ENCODE peak calls at places on chromosomes 3 and 15, in nine cellular contexts. D is activated T-cell treated with anti-CD3 and anti-CD28 coated beads, Interleukin-2, amount 50 U/mL, for 4 hours; O is activated naive CD4-positive, alpha-beta T cell treated with anti-CD3 and anti-CD28 coated beads, Interleukin-2, amount 10 ng/mL, durations not matched to agents 7 days and 5 days; R is GM10248; F is NAMALWA; X is NCI-H82; K is neural crest cell; U is Calu3; S is hepatocyte. V is an unnamed sample.

GRCh38 chr3:32603064-32603463 is 32.4 kb upstream of the DYNC1LI1 start:
- DNase-seq in D (no peak), O (no peak), R (no peak), F (no peak), X (peak; percentile 72), K (no peak), U (no peak), S (peak; percentile 35), V (no peak)

GRCh38 chr3:94258851-94259250 is 196.0 kb downstream of the NSUN3 start:
- DNase-seq in D (no peak), O (no peak), R (no peak), F (no peak), X (no peak), K (no peak), U (no peak), S (no peak), V (no peak)

GRCh38 chr3:195854628-195855300 is 43.0 kb upstream of the MUC4 start:
- DNase-seq in D (no peak), O (no peak), R (no peak), F (no peak), X (no peak), K (no peak), U (no peak), S (no peak), V (no peak)

GRCh38 chr3:81891496-81891895 is 130.1 kb upstream of the GBE1 start:
- DNase-seq in D (no peak), O (no peak), R (no peak), F (no peak), X (no peak), K (no peak), U (no peak), S (no peak), V (no peak)

GRCh38 chr3:155744091-155744625 is 713 bp downstream of the PLCH1 start:
- DNase-seq in D (peak; percentile 29), O (peak; percentile 45), R (peak; percentile 63), F (peak; percentile 73), X (peak; percentile 88), K (peak; percentile 75), U (peak; percentile 88), S (peak; percentile 81), V (peak; percentile 75)

GRCh38 chr3:149342413-149343340 is 9.2 kb upstream of the TM4SF18 start:
- DNase-seq in D (no peak), O (no peak), R (no peak), F (no peak), X (no peak), K (no peak), U (peak; percentile 32), S (no peak), V (no peak)

GRCh38 chr15:72994778-72995177 is 57.5 kb upstream of the NEO1 start:
- DNase-seq in D (no peak), O (no peak), R (no peak), F (no peak), X (peak; percentile 91), K (no peak), U (no peak), S (no peak), V (no peak)

GRCh38 chr15:92907229-92907628 is 7.1 kb downstream of the CHD2 start:
- DNase-seq in D (no peak), O (no peak), R (no peak), F (no peak), X (no peak), K (no peak), U (no peak), S (no peak), V (no peak)

GRCh38 chr3:132822266-132822665 is 100.1 kb upstream of the NPHP3 start:
- DNase-seq in D (no peak), O (no peak), R (no peak), F (no peak), X (peak; percentile 29), K (no peak), U (no peak), S (no peak), V (no peak)

V was measured in GM13976.